ENCODE peak calls at places on chromosomes 3 and 15, in nine cellular contexts. One of them, this sample, is unnamed.
A peak's percentile ranks its signal among the peaks of the same experiment; 100 is the strongest.

GRCh38 chr3:67783281-67784250 is 129.2 kb upstream of the SUCLG2 start:
- DNase-seq in right atrium auricular region: no peak
- DNase-seq in left ventricle myocardium inferior: no peak
- DNase-seq in AG04449: no peak
- DNase-seq in pancreas: no peak
- DNase-seq in lower lobe of right lung: no peak
- DNase-seq in fibroblast of pulmonary artery: no peak
- DNase-seq in prostate gland: no peak
- DNase-seq in cardiac muscle cell: no peak
- DNase-seq in this sample: no peak

GRCh38 chr15:70066422-70066821 is 31.3 kb downstream of the TLE3 start:
- DNase-seq in pancreas: no peak
- DNase-seq in right atrium auricular region: no peak
- DNase-seq in fibroblast of pulmonary artery: no peak
- DNase-seq in lower lobe of right lung: no peak
- DNase-seq in AG04449: no peak
- DNase-seq in prostate gland: no peak
- DNase-seq in left ventricle myocardium inferior: no peak
- DNase-seq in cardiac muscle cell: no peak
- DNase-seq in this sample: no peak

GRCh38 chr3:100630664-100631063 is 21.3 kb downstream of the ADGRG7 start:
- DNase-seq in left ventricle myocardium inferior: no peak
- DNase-seq in AG04449: no peak
- DNase-seq in cardiac muscle cell: no peak
- DNase-seq in fibroblast of pulmonary artery: no peak
- DNase-seq in right atrium auricular region: no peak
- DNase-seq in lower lobe of right lung: no peak
- DNase-seq in pancreas: no peak
- DNase-seq in prostate gland: no peak
- DNase-seq in this sample: no peak

GRCh38 chr3:23665741-23666140 is 140.0 kb upstream of the UBE2E1 start:
- DNase-seq in fibroblast of pulmonary artery: no peak
- DNase-seq in prostate gland: no peak
- DNase-seq in AG04449: no peak
- DNase-seq in pancreas: no peak
- DNase-seq in right atrium auricular region: no peak
- DNase-seq in left ventricle myocardium inferior: no peak
- DNase-seq in cardiac muscle cell: no peak
- DNase-seq in lower lobe of right lung: no peak
- DNase-seq in this sample: no peak

GRCh38 chr15:75921732-75922703 is 18.3 kb downstream of the FBXO22 start:
- DNase-seq in AG04449: peak; percentile 37
- DNase-seq in pancreas: no peak
- DNase-seq in cardiac muscle cell: peak; percentile 84
- DNase-seq in right atrium auricular region: no peak
- DNase-seq in left ventricle myocardium inferior: no peak
- DNase-seq in prostate gland: no peak
- DNase-seq in fibroblast of pulmonary artery: peak; percentile 87
- DNase-seq in lower lobe of right lung: no peak
- DNase-seq in this sample: no peak

GRCh38 chr3:150497956-150498355 is 48.3 kb downstream of the SERP1 start:
- DNase-seq in cardiac muscle cell: peak; percentile 48
- DNase-seq in prostate gland: no peak
- DNase-seq in pancreas: no peak
- DNase-seq in fibroblast of pulmonary artery: peak; percentile 69
- DNase-seq in lower lobe of right lung: no peak
- DNase-seq in right atrium auricular region: no peak
- DNase-seq in AG04449: peak; percentile 2
- DNase-seq in left ventricle myocardium inferior: no peak
- DNase-seq in this sample: no peak

GRCh38 chr3:168249048-168249538 is 153.4 kb upstream of the GOLIM4 start:
- DNase-seq in right atrium auricular region: no peak
- DNase-seq in pancreas: peak; percentile 25
- DNase-seq in fibroblast of pulmonary artery: peak; percentile 23
- DNase-seq in left ventricle myocardium inferior: no peak
- DNase-seq in lower lobe of right lung: no peak
- DNase-seq in prostate gland: no peak
- DNase-seq in cardiac muscle cell: peak; percentile 16
- DNase-seq in AG04449: no peak
- DNase-seq in this sample: no peak

GRCh38 chr3:161104561-161105551 is at the start of gene B3GALNT1:
- DNase-seq in prostate gland: peak; percentile 14
- DNase-seq in left ventricle myocardium inferior: peak; percentile 61
- DNase-seq in lower lobe of right lung: peak; percentile 71
- DNase-seq in AG04449: peak; percentile 7
- DNase-seq in fibroblast of pulmonary artery: peak; percentile 71
- DNase-seq in pancreas: peak; percentile 83
- DNase-seq in cardiac muscle cell: peak; percentile 82
- DNase-seq in right atrium auricular region: no peak
- DNase-seq in this sample: peak; percentile 18

GRCh38 chr3:189737071-189737470 is 105.9 kb downstream of the TP63 start:
- DNase-seq in fibroblast of pulmonary artery: no peak
- DNase-seq in prostate gland: no peak
- DNase-seq in lower lobe of right lung: no peak
- DNase-seq in left ventricle myocardium inferior: no peak
- DNase-seq in AG04449: no peak
- DNase-seq in right atrium auricular region: no peak
- DNase-seq in pancreas: no peak
- DNase-seq in cardiac muscle cell: no peak
- DNase-seq in this sample: no peak

GRCh38 chr15:60912984-60913697 is 316.0 kb downstream of the RORA start:
- DNase-seq in cardiac muscle cell: peak; percentile 22
- DNase-seq in fibroblast of pulmonary artery: peak; percentile 52
- DNase-seq in AG04449: no peak
- DNase-seq in lower lobe of right lung: no peak
- DNase-seq in right atrium auricular region: no peak
- DNase-seq in prostate gland: no peak
- DNase-seq in pancreas: no peak
- DNase-seq in left ventricle myocardium inferior: no peak
- DNase-seq in this sample: no peak

GRCh38 chr3:116863842-116864626 is 154.5 kb downstream of the TUSC7 start:
- DNase-seq in prostate gland: no peak
- DNase-seq in AG04449: no peak
- DNase-seq in cardiac muscle cell: peak; percentile 62
- DNase-seq in lower lobe of right lung: no peak
- DNase-seq in left ventricle myocardium inferior: no peak
- DNase-seq in pancreas: no peak
- DNase-seq in right atrium auricular region: no peak
- DNase-seq in fibroblast of pulmonary artery: peak; percentile 65
- DNase-seq in this sample: peak; percentile 14

GRCh38 chr3:105614288-105615030 is 247.8 kb downstream of the ALCAM start:
- DNase-seq in fibroblast of pulmonary artery: peak; percentile 16
- DNase-seq in prostate gland: no peak
- DNase-seq in AG04449: no peak
- DNase-seq in lower lobe of right lung: no peak
- DNase-seq in pancreas: no peak
- DNase-seq in cardiac muscle cell: peak; percentile 29
- DNase-seq in left ventricle myocardium inferior: no peak
- DNase-seq in right atrium auricular region: no peak
- DNase-seq in this sample: no peak

DNA sequence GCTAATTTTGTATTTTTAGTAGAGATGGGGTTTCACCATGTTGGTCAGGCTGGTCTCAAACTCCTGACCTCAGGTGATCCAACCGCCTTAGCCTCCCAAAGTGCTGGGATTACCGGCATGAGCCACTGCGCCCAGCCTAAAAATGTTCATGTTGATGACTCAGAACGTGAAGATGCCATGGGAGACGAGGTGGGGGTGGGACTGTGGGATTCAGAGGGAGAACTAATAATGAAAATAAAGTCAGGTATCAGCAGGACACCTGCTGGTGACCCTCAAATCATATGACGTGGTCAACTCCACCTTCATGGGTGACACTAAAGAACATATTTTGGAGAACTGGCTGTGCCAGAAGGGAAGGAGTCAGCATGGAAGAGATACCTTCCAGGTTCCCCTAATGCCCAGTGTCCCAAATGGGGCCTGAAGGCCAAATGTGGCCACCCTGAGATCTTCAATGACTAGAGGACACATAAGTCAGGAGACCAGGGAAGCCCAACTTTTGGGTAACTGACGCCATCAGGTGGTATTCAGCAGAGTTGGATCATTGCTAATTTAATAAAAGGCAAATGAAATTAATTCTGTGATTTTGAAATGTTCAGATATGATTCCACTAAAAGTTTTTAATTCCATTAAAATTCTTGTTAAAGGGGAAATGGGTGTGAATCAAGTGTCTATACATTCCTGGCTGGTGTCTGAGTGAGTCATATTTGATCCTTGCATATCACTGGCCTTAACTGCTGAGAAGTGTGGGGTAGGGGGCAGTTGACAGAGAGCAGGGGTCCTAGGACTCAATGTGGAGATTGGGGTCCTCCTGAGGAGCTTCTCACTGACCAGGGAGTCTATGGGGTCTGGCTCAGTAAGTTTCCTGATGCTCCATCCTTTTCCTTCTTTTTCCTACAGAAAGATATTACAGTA is 88.6 kb upstream of the GSK3B start:
- DNase-seq in cardiac muscle cell: peak; percentile 71
- DNase-seq in left ventricle myocardium inferior: no peak
- DNase-seq in pancreas: no peak
- DNase-seq in fibroblast of pulmonary artery: peak; percentile 78
- DNase-seq in prostate gland: peak; percentile 17
- DNase-seq in AG04449: no peak
- DNase-seq in lower lobe of right lung: no peak
- DNase-seq in right atrium auricular region: no peak
- DNase-seq in this sample: no peak
- TF ChIP-seq CTCF in cardiac muscle cell: peak; percentile 47
- TF ChIP-seq CTCF in left ventricle myocardium inferior: peak; percentile 59
- TF ChIP-seq CTCF in pancreas: no peak
- TF ChIP-seq CTCF in fibroblast of pulmonary artery: peak; percentile 47
- TF ChIP-seq CTCF in prostate gland: no peak
- TF ChIP-seq CTCF in AG04449: peak; percentile 34
- TF ChIP-seq CTCF in lower lobe of right lung: peak; percentile 41
- TF ChIP-seq CTCF in right atrium auricular region: no peak
- TF ChIP-seq CTCF in this sample: peak; percentile 13

GRCh38 chr3:126622694-126623093 is 32.2 kb downstream of the TXNRD3 start:
- DNase-seq in left ventricle myocardium inferior: no peak
- DNase-seq in lower lobe of right lung: no peak
- DNase-seq in AG04449: no peak
- DNase-seq in right atrium auricular region: no peak
- DNase-seq in prostate gland: no peak
- DNase-seq in pancreas: no peak
- DNase-seq in cardiac muscle cell: no peak
- DNase-seq in fibroblast of pulmonary artery: no peak
- DNase-seq in this sample: no peak
- TF ChIP-seq CTCF in left ventricle myocardium inferior: no peak
- TF ChIP-seq CTCF in lower lobe of right lung: no peak
- TF ChIP-seq CTCF in AG04449: no peak
- TF ChIP-seq CTCF in right atrium auricular region: no peak
- TF ChIP-seq CTCF in prostate gland: no peak
- TF ChIP-seq CTCF in pancreas: no peak
- TF ChIP-seq CTCF in cardiac muscle cell: no peak
- TF ChIP-seq CTCF in fibroblast of pulmonary artery: no peak
- TF ChIP-seq CTCF in this sample: no peak

DNA sequence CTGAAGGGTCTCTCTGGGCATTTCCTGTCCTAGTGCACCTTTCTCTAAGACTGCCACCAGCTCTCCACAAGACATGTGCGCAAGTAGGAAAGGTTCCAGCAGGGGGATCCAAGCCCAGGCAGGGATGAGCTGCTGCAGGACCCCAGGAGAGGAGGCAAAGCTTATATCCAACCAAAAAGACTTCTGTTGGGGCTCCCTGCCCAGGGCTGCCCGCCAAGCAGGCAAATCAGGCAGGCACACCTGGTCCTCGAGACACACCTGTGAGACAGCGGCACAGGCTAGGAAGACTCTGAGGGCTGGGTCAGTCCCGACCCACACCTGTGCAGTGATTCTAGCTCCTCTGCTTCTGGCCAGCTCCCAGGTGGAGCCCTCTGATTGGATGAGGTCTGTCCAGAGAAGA is 80.6 kb downstream of the MYLK start:
- DNase-seq in cardiac muscle cell: no peak
- DNase-seq in prostate gland: no peak
- DNase-seq in left ventricle myocardium inferior: no peak
- DNase-seq in AG04449: no peak
- DNase-seq in right atrium auricular region: no peak
- DNase-seq in fibroblast of pulmonary artery: no peak
- DNase-seq in lower lobe of right lung: no peak
- DNase-seq in pancreas: no peak
- DNase-seq in this sample: no peak
- TF ChIP-seq CTCF in cardiac muscle cell: no peak
- TF ChIP-seq CTCF in prostate gland: no peak
- TF ChIP-seq CTCF in left ventricle myocardium inferior: no peak
- TF ChIP-seq CTCF in AG04449: no peak
- TF ChIP-seq CTCF in right atrium auricular region: no peak
- TF ChIP-seq CTCF in fibroblast of pulmonary artery: no peak
- TF ChIP-seq CTCF in lower lobe of right lung: no peak
- TF ChIP-seq CTCF in pancreas: no peak
- TF ChIP-seq CTCF in this sample: no peak

GRCh38 chr15:100338247-100338646 is 3.5 kb downstream of the ADAMTS17 start:
- DNase-seq in lower lobe of right lung: no peak
- DNase-seq in AG04449: no peak
- DNase-seq in prostate gland: no peak
- DNase-seq in cardiac muscle cell: no peak
- DNase-seq in right atrium auricular region: no peak
- DNase-seq in fibroblast of pulmonary artery: no peak
- DNase-seq in pancreas: no peak
- DNase-seq in left ventricle myocardium inferior: no peak
- DNase-seq in this sample: no peak

GRCh38 chr15:100340721-100341661 is 784 bp downstream of the ADAMTS17 start:
- DNase-seq in right atrium auricular region: no peak
- DNase-seq in pancreas: peak; percentile 74
- DNase-seq in AG04449: no peak
- DNase-seq in cardiac muscle cell: no peak
- DNase-seq in fibroblast of pulmonary artery: no peak
- DNase-seq in lower lobe of right lung: no peak
- DNase-seq in prostate gland: no peak
- DNase-seq in left ventricle myocardium inferior: no peak
- DNase-seq in this sample: no peak

GRCh38 chr15:100339999-100340398 is 1.8 kb downstream of the ADAMTS17 start:
- DNase-seq in pancreas: no peak
- DNase-seq in prostate gland: no peak
- DNase-seq in lower lobe of right lung: no peak
- DNase-seq in left ventricle myocardium inferior: no peak
- DNase-seq in AG04449: no peak
- DNase-seq in right atrium auricular region: peak; percentile 56
- DNase-seq in cardiac muscle cell: no peak
- DNase-seq in fibroblast of pulmonary artery: no peak
- DNase-seq in this sample: no peak

GRCh38 chr15:100337422-100338044 is 4.2 kb downstream of the ADAMTS17 start:
- DNase-seq in prostate gland: no peak
- DNase-seq in AG04449: no peak
- DNase-seq in fibroblast of pulmonary artery: no peak
- DNase-seq in left ventricle myocardium inferior: no peak
- DNase-seq in pancreas: no peak
- DNase-seq in cardiac muscle cell: no peak
- DNase-seq in right atrium auricular region: peak; percentile 55
- DNase-seq in lower lobe of right lung: no peak
- DNase-seq in this sample: no peak

DNA sequence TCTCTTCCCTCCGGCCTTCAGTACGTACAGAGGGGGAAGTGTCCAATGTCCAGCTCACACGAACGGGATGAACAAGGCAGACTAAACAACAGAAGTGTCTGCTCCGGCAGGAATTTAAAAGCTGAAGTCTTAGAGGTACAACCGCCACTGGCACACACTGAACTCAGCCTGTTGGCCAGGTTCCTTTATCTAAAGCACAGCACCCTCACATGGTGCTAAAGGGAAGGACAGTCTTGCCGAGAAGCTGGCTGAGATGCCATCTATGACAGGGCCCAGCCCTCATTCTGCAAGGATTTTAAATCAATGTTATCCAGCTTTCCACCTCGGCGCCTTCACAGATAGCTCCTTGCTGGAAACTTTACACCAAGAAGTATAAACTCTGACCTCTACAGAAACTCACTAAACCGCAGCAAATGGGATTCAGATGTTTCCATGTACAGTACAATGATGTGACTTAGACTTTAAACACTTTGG is 2.8 kb downstream of the ADAMTS17 start:
- DNase-seq in lower lobe of right lung: no peak
- DNase-seq in fibroblast of pulmonary artery: peak; percentile 89
- DNase-seq in pancreas: no peak
- DNase-seq in prostate gland: peak; percentile 87
- DNase-seq in right atrium auricular region: peak; percentile 80
- DNase-seq in left ventricle myocardium inferior: no peak
- DNase-seq in AG04449: no peak
- DNase-seq in cardiac muscle cell: peak; percentile 91
- DNase-seq in this sample: peak; percentile 37
- TF ChIP-seq CTCF in lower lobe of right lung: peak; percentile 64
- TF ChIP-seq CTCF in fibroblast of pulmonary artery: peak; percentile 78
- TF ChIP-seq CTCF in pancreas: peak; percentile 57
- TF ChIP-seq CTCF in prostate gland: peak; percentile 42
- TF ChIP-seq CTCF in right atrium auricular region: peak; percentile 44
- TF ChIP-seq CTCF in left ventricle myocardium inferior: peak; percentile 79
- TF ChIP-seq CTCF in AG04449: no peak
- TF ChIP-seq CTCF in cardiac muscle cell: peak; percentile 82
- TF ChIP-seq CTCF in this sample: peak; percentile 65

This sample was measured in kidney epithelial cell.